ENCODE peak calls at places on chromosomes 3 and 15, in eight cellular contexts. A is omental fat pad, I is IMR-90, X is hippocampal formation, Q is dorsolateral prefrontal cortex, S is Right ventricle myocardium superior, C is AG04450, Y is ureter. K is an unnamed sample.

GRCh38 chr15:24956131-24956838 is 1.5 kb downstream of the SNRPN start:
- DNase-seq in A (no peak), I (peak; percentile 74), X (peak; percentile 66), Q (peak; percentile 70), S (peak; percentile 83), C (peak; percentile 27), Y (peak; percentile 82), K (peak; percentile 85)

GRCh38 chr3:114389156-114389555 is 95.3 kb downstream of the TIGIT start:
- DNase-seq in A (no peak), I (no peak), X (no peak), Q (no peak), S (no peak), C (no peak), Y (no peak), K (no peak)

GRCh38 chr15:49145651-49146609 is 9.5 kb downstream of the COPS2 start:
- DNase-seq in A (no peak), I (peak; percentile 73), X (peak; percentile 6), Q (no peak), S (no peak), C (no peak), Y (no peak), K (no peak)

GRCh38 chr3:132210476-132211346 is 106.5 kb upstream of the ACP3 start:
- DNase-seq in A (no peak), I (no peak), X (no peak), Q (no peak), S (no peak), C (no peak), Y (no peak), K (no peak)

GRCh38 chr3:21942328-21942727 is 191.3 kb upstream of the ZNF385D start:
- DNase-seq in A (no peak), I (peak; percentile 87), X (no peak), Q (no peak), S (no peak), C (peak; percentile 26), Y (no peak), K (no peak)

GRCh38 chr3:28267984-28268849 is 26.8 kb downstream of the CMC1 start:
- DNase-seq in A (no peak), I (no peak), X (no peak), Q (no peak), S (no peak), C (no peak), Y (no peak), K (no peak)

GRCh38 chr15:48458876-48459275 is 127.6 kb downstream of the DUT start:
- DNase-seq in A (no peak), I (peak; percentile 64), X (no peak), Q (no peak), S (no peak), C (peak; percentile 52), Y (no peak), K (no peak)

GRCh38 chr15:37032091-37032775 is 68.1 kb downstream of the MEIS2 start:
- DNase-seq in A (no peak), I (peak; percentile 23), X (no peak), Q (no peak), S (no peak), C (no peak), Y (no peak), K (no peak)

GRCh38 chr3:120160050-120160449 is 65.8 kb upstream of the GSK3B start:
- DNase-seq in A (no peak), I (peak; percentile 98), X (no peak), Q (no peak), S (peak; percentile 67), C (peak; percentile 94), Y (peak; percentile 70), K (no peak)

GRCh38 chr3:152073267-152073666 is 195.5 kb upstream of the MBNL1 start:
- DNase-seq in A (no peak), I (peak; percentile 28), X (no peak), Q (no peak), S (no peak), C (no peak), Y (no peak), K (no peak)

K was measured in aorta.